ENCODE peak calls at places on chromosomes 16 and 17, in four cellular contexts. P, N, M and G are unnamed samples.
A peak's percentile ranks its signal among the peaks of the same experiment; 100 is the strongest.

GRCh38 chr16:88853336-88853941 is 3.3 kb downstream of the GALNS start:
- DNase-seq in P (no peak), N (no peak), M (no peak), G (no peak)

GRCh38 chr17:68011199-68011665 is 15.0 kb upstream of the C17orf58 start:
- DNase-seq in P (peak; percentile 84), N (no peak), M (peak; percentile 39), G (no peak)

GRCh38 chr16:86245351-86245750 is 265.0 kb upstream of the FOXF1 start:
- DNase-seq in P (no peak), N (no peak), M (no peak), G (no peak)

GRCh38 chr16:66304151-66304550 is 62.3 kb upstream of the CDH5 start:
- DNase-seq in P (no peak), N (no peak), M (no peak), G (no peak)

GRCh38 chr17:13865650-13866049 is 203.7 kb upstream of the COX10 start:
- DNase-seq in P (no peak), N (no peak), M (no peak), G (no peak)

GRCh38 chr17:64202683-64203430 is 60.2 kb downstream of the TEX2 start:
- DNase-seq in P (peak; percentile 12), N (no peak), M (peak; percentile 55), G (no peak)

GRCh38 chr17:80832266-80832676 is 159.4 kb upstream of the CHMP6 start:
- DNase-seq in P (peak; percentile 50), N (no peak), M (no peak), G (no peak)

GRCh38 chr16:84800579-84800978 is 19.2 kb upstream of the CRISPLD2 start:
- DNase-seq in P (no peak), N (no peak), M (no peak), G (no peak)

GRCh38 chr17:60641810-60642220 is 35.8 kb upstream of the BCAS3 start:
- DNase-seq in P (peak; percentile 89), N (peak; percentile 15), M (peak; percentile 87), G (no peak)

GRCh38 chr17:73359255-73359816 is 47.5 kb upstream of the CDC42EP4 start:
- DNase-seq in P (no peak), N (no peak), M (no peak), G (no peak)

GRCh38 chr16:81652798-81653505 is 126.1 kb upstream of the PLCG2 start:
- DNase-seq in P (no peak), N (no peak), M (no peak), G (no peak)

GRCh38 chr16:86893513-86893912 is 315.2 kb downstream of the FOXL1 start:
- DNase-seq in P (no peak), N (no peak), M (no peak), G (no peak)

GRCh38 chr16:50363656-50364055 is 5.1 kb downstream of the BRD7 start:
- DNase-seq in P (no peak), N (no peak), M (no peak), G (no peak)

GRCh38 chr16:65069090-65069489 is 52.8 kb downstream of the CDH11 start:
- DNase-seq in P (no peak), N (no peak), M (no peak), G (no peak)

GRCh38 chr17:44796731-44797130 is 33.4 kb downstream of the GJC1 start:
- DNase-seq in P (no peak), N (no peak), M (no peak), G (no peak)

GRCh38 chr17:7314719-7315569 is at the start of gene GPS2:
- DNase-seq in P (peak; percentile 89), N (no peak), M (peak; percentile 81), G (no peak)

GRCh38 chr17:39679521-39680192 is 8.2 kb downstream of the PGAP3 start:
- DNase-seq in P (no peak), N (no peak), M (no peak), G (no peak)

GRCh38 chr16:74709477-74709877 is 8.8 kb upstream of the MLKL start:
- DNase-seq in P (peak; percentile 85), N (peak; percentile 63), M (peak; percentile 78), G (no peak)

GRCh38 chr17:9899280-9900018 is 5.6 kb downstream of the RCVRN start:
- DNase-seq in P (no peak), N (no peak), M (no peak), G (no peak)

GRCh38 chr16:83019963-83020362 is 393.2 kb downstream of the CDH13 start:
- DNase-seq in P (no peak), N (no peak), M (no peak), G (no peak)

GRCh38 chr17:18156171-18156975 is 27.3 kb upstream of the ALKBH5 start:
- DNase-seq in P (peak; percentile 29), N (no peak), M (no peak), G (no peak)

GRCh38 chr17:12667299-12667958 is 1.7 kb downstream of the MYOCD start:
- DNase-seq in P (peak; percentile 34), N (peak; percentile 19), M (peak; percentile 62), G (no peak)

GRCh38 chr17:75547091-75547490 is 21.6 kb downstream of the LLGL2 start:
- DNase-seq in P (no peak), N (no peak), M (no peak), G (no peak)

GRCh38 chr17:40499551-40500189 is 1.8 kb downstream of the TNS4 start:
- DNase-seq in P (no peak), N (no peak), M (peak; percentile 84), G (no peak)

GRCh38 chr16:2511128-2511785 is 2.5 kb upstream of the ATP6V0C start:
- DNase-seq in P (peak; percentile 87), N (no peak), M (no peak), G (no peak)

GRCh38 chr16:59697746-59698145 is 963.6 kb upstream of the GOT2 start:
- DNase-seq in P (no peak), N (no peak), M (no peak), G (no peak)

GRCh38 chr17:75511610-75512575 is 3.4 kb downstream of the CASKIN2 start:
- DNase-seq in P (peak; percentile 87), N (no peak), M (peak; percentile 93), G (no peak)

GRCh38 chr17:59331129-59331928 is at the start of gene YPEL2:
- DNase-seq in P (peak; percentile 91), N (peak; percentile 84), M (peak; percentile 92), G (peak; percentile 41)

GRCh38 chr17:59335685-59336084 is 4.2 kb downstream of the YPEL2 start:
- DNase-seq in P (no peak), N (no peak), M (no peak), G (no peak)

GRCh38 chr17:59331929-59332889 is 754 bp downstream of the YPEL2 start:
- DNase-seq in P (peak; percentile 14), N (no peak), M (no peak), G (no peak)

GRCh38 chr17:59332890-59333377 is 1.5 kb downstream of the YPEL2 start:
- DNase-seq in P (no peak), N (no peak), M (no peak), G (no peak)

DNA sequence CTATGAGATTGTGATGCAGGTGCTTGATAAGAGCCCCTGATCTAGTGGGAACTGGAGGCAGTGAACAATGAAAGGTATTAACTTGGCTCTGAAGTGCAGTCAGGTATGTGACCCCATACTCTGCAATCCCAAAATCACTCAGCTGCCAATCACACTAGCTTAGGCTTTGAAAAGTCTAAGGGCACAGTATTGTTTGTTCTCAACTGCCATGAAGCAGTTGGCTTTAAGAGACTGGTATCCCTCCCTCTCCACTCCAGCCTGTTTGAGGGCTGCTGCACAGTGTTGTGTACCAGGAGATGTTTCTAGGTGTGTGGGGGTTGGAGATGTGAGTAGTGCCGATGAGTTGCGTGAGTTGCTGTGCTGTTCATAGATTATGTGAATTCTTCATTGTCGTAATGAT is 2.4 kb downstream of the YPEL2 start:
- DNase-seq in P (no peak), N (no peak), M (no peak), G (no peak)
- TF ChIP-seq HDAC6 in P (no peak), N (no peak), M (no peak), G (no peak)

GRCh38 chr16:4184038-4184702 is 57.7 kb downstream of the SRL start:
- DNase-seq in P (no peak), N (no peak), M (no peak), G (no peak)
- TF ChIP-seq POLR2A in P (no peak), N (no peak), M (no peak), G (no peak)

GRCh38 chr17:57986841-57987581 is 1.0 kb downstream of the VEZF1 start:
- DNase-seq in P (peak; percentile 55), N (no peak), M (peak; percentile 89), G (no peak)

GRCh38 chr17:57989011-57989345 is 924 bp upstream of the VEZF1 start:
- DNase-seq in P (peak; percentile 72), N (no peak), M (peak; percentile 78), G (no peak)

GRCh38 chr17:57990037-57990436 is 2.0 kb upstream of the VEZF1 start:
- DNase-seq in P (no peak), N (no peak), M (no peak), G (no peak)

GRCh38 chr17:57987582-57988300 is at the start of gene VEZF1:
- DNase-seq in P (peak; percentile 84), N (no peak), M (peak; percentile 68), G (no peak)

DNA sequence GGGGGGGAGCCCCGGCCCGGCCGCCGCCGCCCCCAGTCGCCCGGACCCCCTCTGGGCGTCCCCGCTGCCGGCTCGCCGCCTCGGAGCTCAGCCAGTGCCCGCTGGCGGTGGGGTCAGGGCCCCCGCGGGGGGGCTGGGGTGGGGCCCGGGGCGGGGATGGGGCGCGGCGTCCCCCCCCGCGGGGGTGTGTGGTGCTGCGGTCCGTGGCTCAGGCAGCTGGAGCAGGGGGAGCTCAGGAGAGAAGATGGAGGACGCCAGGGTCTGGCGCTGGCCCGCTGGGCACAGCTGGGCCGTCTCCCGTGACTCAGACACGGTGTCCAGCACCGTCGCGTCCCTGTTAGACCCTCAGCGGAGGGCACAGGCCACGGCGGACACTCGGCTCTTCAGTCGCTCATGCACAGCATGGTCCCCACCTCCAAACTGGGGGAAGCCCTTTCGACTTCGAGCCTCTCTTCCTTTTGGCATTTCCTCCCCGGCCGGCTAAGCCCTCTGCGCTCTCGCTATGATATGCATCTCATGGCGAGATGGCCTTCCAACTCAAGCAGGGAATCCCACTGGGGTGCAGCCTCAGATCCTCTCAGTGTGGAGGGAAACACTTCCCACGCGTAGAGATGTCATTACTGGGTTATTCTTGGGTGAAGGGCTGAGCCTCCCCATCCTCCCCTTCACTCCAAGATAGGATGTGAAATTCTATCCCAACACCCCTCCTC is 402 bp upstream of the VEZF1 start:
- DNase-seq in P (peak; percentile 79), N (no peak), M (no peak), G (no peak)
- TF ChIP-seq CBX5 in P (no peak), N (no peak), M (no peak), G (no peak)

GRCh38 chr17:82959242-82959930 is 119.6 kb upstream of the ZNF750 start:
- DNase-seq in P (no peak), N (no peak), M (no peak), G (no peak)

GRCh38 chr17:82960419-82961271 is 118.8 kb upstream of the METRNL start:
- DNase-seq in P (no peak), N (no peak), M (no peak), G (no peak)

GRCh38 chr17:82957961-82958491 is 118.2 kb upstream of the ZNF750 start:
- DNase-seq in P (no peak), N (no peak), M (no peak), G (no peak)

GRCh38 chr17:82961366-82962162 is 117.8 kb upstream of the METRNL start:
- DNase-seq in P (no peak), N (no peak), M (no peak), G (no peak)

DNA sequence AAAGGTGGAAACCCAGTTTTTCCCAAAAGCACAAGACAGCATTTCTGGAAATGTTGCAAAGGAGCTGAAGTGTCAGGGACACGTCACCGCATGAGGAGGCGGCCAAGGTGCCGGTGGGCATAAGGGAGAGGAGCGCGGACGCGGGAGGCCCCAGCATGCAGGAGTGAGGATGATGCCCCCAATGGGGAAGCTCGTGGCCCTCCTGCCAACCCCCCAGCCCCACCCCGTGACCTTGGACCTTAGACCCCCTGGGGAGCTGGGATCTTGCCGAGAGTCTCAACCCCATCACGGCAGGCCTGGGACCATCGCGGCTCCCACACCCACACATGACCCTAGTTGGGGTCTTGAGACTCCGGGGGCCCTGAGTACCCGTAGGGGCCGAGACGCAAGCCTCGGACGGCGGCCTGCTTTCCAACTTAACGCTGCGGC is 119.4 kb upstream of the METRNL start:
- DNase-seq in P (no peak), N (no peak), M (no peak), G (no peak)
- TF ChIP-seq HDAC6 in P (no peak), N (no peak), M (no peak), G (no peak)